ENCODE peak calls at places on chromosomes 5 and 9, in ten cellular contexts. D, O, B, W, P, J, A, Q, S and G are unnamed samples.

GRCh38 chr5:170619869-170620268 is 116.0 kb downstream of the KCNIP1 start:
- DNase-seq in D (no peak), O (no peak), B (no peak), W (no peak), P (no peak), J (no peak), A (no peak), Q (no peak), S (no peak), G (no peak)

GRCh38 chr9:12426198-12426864 is 266.9 kb upstream of the TYRP1 start:
- DNase-seq in D (no peak), O (peak), B (peak), W (no peak), P (no peak), J (no peak), A (peak), Q (no peak), S (no peak), G (no peak)

GRCh38 chr9:125878241-125878640 is 131.1 kb downstream of the PBX3 start:
- DNase-seq in D (no peak), O (peak), B (no peak), W (no peak), P (no peak), J (no peak), A (no peak), Q (no peak), S (no peak), G (peak)

GRCh38 chr5:135481387-135481786 is 29.2 kb upstream of the TIFAB start:
- DNase-seq in D (no peak), O (peak), B (no peak), W (no peak), P (no peak), J (no peak), A (no peak), Q (no peak), S (no peak), G (no peak)

GRCh38 chr9:126722922-126723806 is 81.7 kb upstream of the ZBTB43 start:
- DNase-seq in D (peak), O (no peak), B (no peak), W (peak), P (peak), J (no peak), A (no peak), Q (no peak), S (no peak), G (no peak)

GRCh38 chr5:99019812-99020697 is 91.2 kb upstream of the CHD1 start:
- DNase-seq in D (no peak), O (peak), B (peak), W (no peak), P (no peak), J (no peak), A (peak), Q (no peak), S (peak), G (peak)

GRCh38 chr5:179344301-179345178 is 721 bp downstream of the ADAMTS2 start:
- DNase-seq in D (no peak), O (peak), B (no peak), W (no peak), P (no peak), J (no peak), A (no peak), Q (no peak), S (peak), G (no peak)

GRCh38 chr5:134874831-134875655 is 872 bp downstream of the TXNDC15 start:
- DNase-seq in D (peak), O (peak), B (peak), W (peak), P (peak), J (peak), A (peak), Q (peak), S (peak), G (peak)

GRCh38 chr9:127919253-127919815 is 2.5 kb upstream of the ST6GALNAC4 start:
- DNase-seq in D (peak), O (peak), B (peak), W (peak), P (peak), J (peak), A (peak), Q (no peak), S (peak), G (peak)

GRCh38 chr9:18296702-18297531 is 177.0 kb upstream of the ADAMTSL1 start:
- DNase-seq in D (no peak), O (peak), B (peak), W (no peak), P (no peak), J (no peak), A (peak), Q (no peak), S (peak), G (peak)
- H3K4me3 ChIP-seq in D (no peak), O (no peak), B (no peak), W (no peak), P (peak), J (no peak), A (no peak), Q (no peak), S (no peak), G (peak)

DNA sequence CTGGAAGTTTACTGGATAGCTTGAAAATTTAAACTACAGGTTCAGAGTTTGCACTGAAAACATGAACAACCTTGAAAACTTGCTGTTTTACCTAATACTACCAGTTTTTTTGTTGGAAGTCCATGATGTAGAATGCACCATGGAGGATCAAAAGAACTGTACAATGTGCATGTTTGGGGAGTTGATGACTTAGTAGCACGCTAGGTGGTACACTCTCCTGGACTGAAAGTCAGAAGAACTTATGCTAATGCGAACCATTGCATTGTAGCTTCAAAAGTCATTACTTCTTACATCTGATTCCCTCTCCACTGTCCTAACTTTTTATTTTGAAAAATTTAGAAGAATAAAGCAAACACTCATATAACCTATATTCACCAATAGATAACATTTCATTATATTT is 211.0 kb downstream of the OSTF1 start:
- DNase-seq in D (no peak), O (no peak), B (no peak), W (no peak), P (no peak), J (no peak), A (no peak), Q (no peak), S (no peak), G (no peak)
- TF ChIP-seq CTCF in D (no peak), O (no peak), B (no peak), W (no peak), P (no peak), J (no peak), A (no peak), Q (no peak), S (no peak), G (no peak)

GRCh38 chr9:95518026-95518425 is 1.3 kb upstream of the PTCH1 start:
- DNase-seq in D (no peak), O (no peak), B (no peak), W (no peak), P (no peak), J (no peak), A (no peak), Q (no peak), S (no peak), G (no peak)

GRCh38 chr9:95517559-95517933 is 775 bp upstream of the PTCH1 start:
- DNase-seq in D (no peak), O (no peak), B (no peak), W (no peak), P (no peak), J (no peak), A (no peak), Q (no peak), S (no peak), G (no peak)

GRCh38 chr9:95516736-95517558 is at the start of gene PTCH1:
- DNase-seq in D (peak), O (peak), B (peak), W (peak), P (peak), J (no peak), A (peak), Q (no peak), S (peak), G (peak)

GRCh38 chr9:95515272-95516113 is 1.3 kb downstream of the PTCH1 start:
- DNase-seq in D (no peak), O (peak), B (peak), W (peak), P (no peak), J (no peak), A (no peak), Q (no peak), S (no peak), G (no peak)

GRCh38 chr9:95516221-95516735 is 493 bp downstream of the PTCH1 start:
- DNase-seq in D (no peak), O (peak), B (no peak), W (no peak), P (no peak), J (no peak), A (no peak), Q (no peak), S (no peak), G (peak)
- H3K4me3 ChIP-seq in D (peak), O (peak), B (peak), W (peak), P (peak), J (peak), A (peak), Q (peak), S (peak), G (peak)

GRCh38 chr5:164255598-164256213 is 750.3 kb downstream of the MAT2B start:
- DNase-seq in D (no peak), O (no peak), B (no peak), W (no peak), P (no peak), J (no peak), A (no peak), Q (no peak), S (no peak), G (no peak)
- TF ChIP-seq CTCF in D (no peak), O (no peak), B (no peak), W (no peak), P (no peak), J (no peak), A (no peak), Q (no peak), S (no peak), G (no peak)

DNA sequence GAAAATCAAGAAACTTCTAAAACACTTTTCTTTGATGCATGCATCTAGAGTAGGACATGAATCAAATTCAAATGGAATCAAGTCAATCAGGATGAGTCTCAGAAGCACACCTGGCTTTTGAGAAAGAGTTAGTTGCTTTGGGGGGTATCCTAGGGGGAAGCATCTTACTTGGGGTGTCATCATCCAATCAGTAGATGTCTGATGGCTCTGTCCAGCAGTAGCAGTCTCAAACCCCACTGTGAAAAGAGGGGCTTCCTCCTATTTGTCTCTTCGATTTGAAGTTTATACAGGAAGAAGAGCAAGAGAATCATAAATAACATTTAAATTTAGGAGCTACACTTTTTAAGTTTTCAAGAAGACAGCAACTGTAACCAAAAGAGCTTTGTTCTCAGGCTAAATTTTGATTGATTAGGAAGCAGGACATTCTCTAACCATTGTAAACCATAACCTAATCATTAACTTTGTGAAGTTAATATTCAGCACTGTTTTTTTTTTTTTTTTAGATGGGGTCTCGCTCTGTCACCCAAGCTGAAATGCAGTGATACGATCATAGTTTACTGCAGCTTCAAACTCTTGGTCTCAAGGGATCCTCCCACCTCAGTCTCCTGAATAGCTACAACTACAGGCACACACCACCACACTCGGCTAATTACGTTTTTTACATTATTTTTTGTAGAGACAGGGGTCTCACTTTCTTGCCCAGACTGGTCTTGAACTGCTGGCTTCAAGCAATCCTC is 614.7 kb downstream of the CSNK1G3 start:
- DNase-seq in D (no peak), O (no peak), B (no peak), W (no peak), P (no peak), J (no peak), A (no peak), Q (no peak), S (no peak), G (no peak)
- H3K4me3 ChIP-seq in D (no peak), O (no peak), B (no peak), W (no peak), P (no peak), J (no peak), A (no peak), Q (no peak), S (no peak), G (no peak)

GRCh38 chr9:124040186-124040920 is 28.8 kb downstream of the LHX2 start:
- DNase-seq in D (peak), O (peak), B (no peak), W (no peak), P (no peak), J (no peak), A (peak), Q (no peak), S (peak), G (peak)
- TF ChIP-seq CTCF in D (no peak), O (no peak), B (no peak), W (no peak), P (no peak), J (no peak), A (no peak), Q (no peak), S (no peak), G (no peak)

GRCh38 chr9:71758785-71759184 is 9.5 kb downstream of the CEMIP2 start:
- DNase-seq in D (no peak), O (no peak), B (peak), W (no peak), P (no peak), J (no peak), A (no peak), Q (no peak), S (peak), G (no peak)
- H3K4me3 ChIP-seq in D (no peak), O (no peak), B (no peak), W (no peak), P (no peak), J (no peak), A (no peak), Q (no peak), S (no peak), G (no peak)

GRCh38 chr5:20555034-20555433 is 567.0 kb upstream of the CDH18 start:
- DNase-seq in D (no peak), O (peak), B (no peak), W (no peak), P (no peak), J (no peak), A (no peak), Q (no peak), S (no peak), G (no peak)
- TF ChIP-seq CTCF in D (no peak), O (peak), B (no peak), W (no peak), P (no peak), J (no peak), A (no peak), Q (no peak), S (no peak), G (no peak)

DNA sequence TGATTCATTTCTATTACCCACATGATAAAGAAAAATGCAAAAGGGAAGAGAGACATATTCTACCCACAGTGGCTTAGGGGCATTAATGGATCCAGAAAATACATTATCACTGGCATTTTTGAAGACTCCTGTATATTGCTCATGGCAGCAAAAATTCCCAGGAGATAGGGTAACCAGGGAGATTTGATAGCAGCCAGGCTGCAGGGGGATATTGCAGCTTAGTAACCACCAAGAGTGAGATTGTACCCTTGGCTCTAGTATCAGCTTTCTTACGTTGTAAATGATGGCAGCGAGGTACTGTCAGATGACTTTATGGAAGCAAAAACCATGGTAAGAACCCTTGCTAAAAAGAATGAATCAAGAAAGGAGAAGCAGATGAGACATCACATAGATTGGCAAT is 19.8 kb upstream of the ALDH1A1 start:
- DNase-seq in D (no peak), O (no peak), B (no peak), W (no peak), P (no peak), J (no peak), A (no peak), Q (no peak), S (no peak), G (no peak)
- H3K4me3 ChIP-seq in D (no peak), O (no peak), B (no peak), W (no peak), P (no peak), J (no peak), A (no peak), Q (no peak), S (no peak), G (no peak)

GRCh38 chr5:41122459-41122858 is 51.3 kb upstream of the MROH2B start:
- DNase-seq in D (no peak), O (peak), B (no peak), W (no peak), P (no peak), J (no peak), A (no peak), Q (no peak), S (no peak), G (no peak)
- TF ChIP-seq CTCF in D (no peak), O (no peak), B (no peak), W (no peak), P (no peak), J (no peak), A (no peak), Q (no peak), S (no peak), G (no peak)